ENCODE peak calls at places on chromosomes 1 and 21, in ten cellular contexts. A is left ventricle myocardium inferior; P is prostate gland; N is mucosa of descending colon; E is lower lobe of right lung; Q is uterus; R is stomach; B is CD8-positive, alpha-beta T cell; O is body of pancreas; W is IMR-90. K is an unnamed sample. For H3K9me3, H3K36me3 and H3K4me1, the result is how much of the 10 kb centered on the place peaks cover.

GRCh38 chr1:151858030-151858746 is 4.7 kb upstream of the THEM5 start:
- DNase-seq in A (no peak), P (no peak), N (no peak), E (no peak), Q (no peak), R (no peak), B (no peak), O (no peak), W (peak), K (no peak)

GRCh38 chr1:67135354-67135753 is 584 bp upstream of the C1orf141 start:
- DNase-seq in A (no peak), P (no peak), N (no peak), E (no peak), Q (no peak), R (no peak), B (no peak), O (no peak), W (peak), K (no peak)

GRCh38 chr1:182699673-182700350 is 15.4 kb upstream of the RGS8 start:
- DNase-seq in A (no peak), P (no peak), N (no peak), E (no peak), Q (no peak), R (no peak), B (no peak), O (no peak), W (no peak), K (no peak)

GRCh38 chr1:38166461-38166860 is 119.9 kb upstream of the POU3F1 start:
- DNase-seq in A (no peak), P (no peak), N (no peak), E (no peak), Q (no peak), R (no peak), B (no peak), O (no peak), W (no peak), K (no peak)

GRCh38 chr1:236762410-236762809 is 32.7 kb upstream of the MTR start:
- DNase-seq in A (no peak), P (no peak), N (no peak), E (no peak), Q (no peak), R (no peak), B (no peak), O (no peak), W (no peak), K (no peak)

GRCh38 chr1:165543651-165544452 is at the start of gene LRRC52:
- DNase-seq in A (peak), P (peak), N (no peak), E (peak), Q (no peak), R (peak), B (no peak), O (peak), W (no peak), K (no peak)

GRCh38 chr21:45747802-45748445 is 104.4 kb downstream of the PCBP3 start:
- DNase-seq in A (no peak), P (peak), N (no peak), E (no peak), Q (no peak), R (no peak), B (no peak), O (no peak), W (peak), K (no peak)

GRCh38 chr1:220386494-220387195 is 114.4 kb upstream of the RAB3GAP2 start:
- DNase-seq in A (no peak), P (no peak), N (no peak), E (no peak), Q (no peak), R (no peak), B (no peak), O (no peak), W (no peak), K (no peak)

GRCh38 chr1:17277511-17278159 is 28.7 kb downstream of the PADI3 start:
- DNase-seq in A (no peak), P (no peak), N (no peak), E (no peak), Q (no peak), R (no peak), B (no peak), O (peak), W (no peak), K (no peak)

GRCh38 chr1:10687782-10688408 is 108.6 kb downstream of the CASZ1 start:
- DNase-seq in A (no peak), P (no peak), N (no peak), E (no peak), Q (no peak), R (peak), B (no peak), O (peak), W (no peak), K (no peak)

GRCh38 chr1:18539171-18539570 is 58.4 kb downstream of the KLHDC7A start:
- DNase-seq in A (no peak), P (no peak), N (peak), E (peak), Q (no peak), R (peak), B (no peak), O (peak), W (no peak), K (peak)

GRCh38 chr21:32094792-32095191 is 184.1 kb downstream of the MIS18A start:
- DNase-seq in A (no peak), P (no peak), N (no peak), E (no peak), Q (no peak), R (no peak), B (no peak), O (no peak), W (peak), K (no peak)

GRCh38 chr21:37367301-37367757 is 756 bp downstream of the DYRK1A start:
- DNase-seq in A (no peak), P (no peak), N (no peak), E (no peak), Q (no peak), R (peak), B (no peak), O (peak), W (no peak), K (no peak)

GRCh38 chr1:184686540-184686939 is 68.1 kb downstream of the EDEM3 start:
- DNase-seq in A (no peak), P (no peak), N (peak), E (no peak), Q (no peak), R (no peak), B (no peak), O (peak), W (peak), K (no peak)

GRCh38 chr1:32933742-32934322 is 30.8 kb downstream of the RNF19B start:
- DNase-seq in A (no peak), P (peak), N (peak), E (no peak), Q (no peak), R (peak), B (no peak), O (peak), W (peak), K (no peak)

GRCh38 chr1:228784191-228784590 is 48.9 kb downstream of the RHOU start:
- DNase-seq in A (no peak), P (no peak), N (peak), E (no peak), Q (no peak), R (no peak), B (no peak), O (no peak), W (no peak), K (no peak)

GRCh38 chr1:20496241-20496661 is 10.2 kb upstream of the CAMK2N1 start:
- DNase-seq in A (no peak), P (no peak), N (no peak), E (no peak), Q (no peak), R (no peak), B (no peak), O (no peak), W (peak), K (no peak)

GRCh38 chr1:67802565-67802964 is 30.7 kb downstream of the GNG12 start:
- DNase-seq in A (no peak), P (no peak), N (no peak), E (no peak), Q (no peak), R (no peak), B (no peak), O (no peak), W (no peak), K (no peak)

GRCh38 chr21:42228709-42229220 is 9.8 kb downstream of the ABCG1 start:
- DNase-seq in A (no peak), P (no peak), N (no peak), E (peak), Q (no peak), R (no peak), B (no peak), O (peak), W (no peak), K (no peak)

GRCh38 chr1:36703526-36704208 is 221.0 kb upstream of the CSF3R start:
- DNase-seq in A (peak), P (peak), N (peak), E (peak), Q (peak), R (peak), B (peak), O (peak), W (peak), K (no peak)

GRCh38 chr1:64497484-64497883 is 27.6 kb downstream of the CACHD1 start:
- DNase-seq in A (no peak), P (no peak), N (no peak), E (no peak), Q (no peak), R (no peak), B (no peak), O (no peak), W (no peak), K (no peak)

GRCh38 chr1:53172751-53173498 is 23.7 kb upstream of the CPT2 start:
- DNase-seq in A (no peak), P (no peak), N (peak), E (no peak), Q (no peak), R (no peak), B (no peak), O (no peak), W (no peak), K (no peak)

GRCh38 chr1:31669433-31669785 is 24.7 kb upstream of the PEF1 start:
- DNase-seq in A (no peak), P (no peak), N (no peak), E (no peak), Q (no peak), R (no peak), B (no peak), O (no peak), W (no peak), K (no peak)

GRCh38 chr1:228366851-228367741 is 39.5 kb downstream of the TRIM11 start:
- DNase-seq in A (no peak), P (no peak), N (no peak), E (peak), Q (peak), R (no peak), B (no peak), O (no peak), W (no peak), K (no peak)

GRCh38 chr1:198713081-198713480 is 74.2 kb downstream of the PTPRC start:
- DNase-seq in A (no peak), P (no peak), N (no peak), E (no peak), Q (no peak), R (no peak), B (no peak), O (no peak), W (peak), K (no peak)

GRCh38 chr1:43293896-43294760 is 6.7 kb upstream of the TIE1 start:
- DNase-seq in A (no peak), P (peak), N (peak), E (no peak), Q (no peak), R (no peak), B (no peak), O (no peak), W (peak), K (no peak)

GRCh38 chr1:5951846-5952410 is 40.3 kb downstream of the NPHP4 start:
- DNase-seq in A (no peak), P (no peak), N (no peak), E (no peak), Q (no peak), R (no peak), B (no peak), O (no peak), W (no peak), K (peak)

GRCh38 chr1:229153955-229154548 is 116.9 kb upstream of the RAB4A start:
- DNase-seq in A (no peak), P (no peak), N (no peak), E (no peak), Q (no peak), R (no peak), B (no peak), O (no peak), W (no peak), K (no peak)

GRCh38 chr1:39952359-39953110 is 2.4 kb upstream of the MFSD2A start:
- DNase-seq in A (no peak), P (no peak), N (no peak), E (no peak), Q (no peak), R (peak), B (no peak), O (peak), W (no peak), K (no peak)

GRCh38 chr1:231493421-231494185 is 34.9 kb upstream of the TSNAX start:
- DNase-seq in A (no peak), P (no peak), N (no peak), E (no peak), Q (no peak), R (no peak), B (no peak), O (no peak), W (peak), K (no peak)

GRCh38 chr21:35291963-35292627 is 243.0 kb upstream of the RUNX1 start:
- DNase-seq in A (no peak), P (no peak), N (no peak), E (no peak), Q (no peak), R (no peak), B (no peak), O (no peak), W (peak), K (no peak)

GRCh38 chr21:17231124-17231523 is 281.7 kb upstream of the CXADR start:
- DNase-seq in A (no peak), P (no peak), N (no peak), E (no peak), Q (no peak), R (no peak), B (no peak), O (no peak), W (no peak), K (no peak)

GRCh38 chr1:31704261-31705079 is 653 bp upstream of the COL16A1 start:
- DNase-seq in A (no peak), P (peak), N (peak), E (no peak), Q (peak), R (peak), B (no peak), O (peak), W (peak), K (peak)

GRCh38 chr21:45698493-45698947 is 55.0 kb downstream of the PCBP3 start:
- DNase-seq in A (peak), P (no peak), N (peak), E (no peak), Q (peak), R (no peak), B (no peak), O (peak), W (peak), K (peak)

GRCh38 chr1:152739841-152740240 is 18.0 kb upstream of the KPRP start:
- DNase-seq in A (no peak), P (no peak), N (no peak), E (no peak), Q (no peak), R (no peak), B (no peak), O (no peak), W (no peak), K (no peak)

GRCh38 chr1:185487943-185488342 is 170.9 kb upstream of the IVNS1ABP start:
- DNase-seq in A (no peak), P (no peak), N (no peak), E (no peak), Q (no peak), R (no peak), B (no peak), O (no peak), W (no peak), K (no peak)

GRCh38 chr1:212625781-212626450 is 17.4 kb downstream of the ATF3 start:
- DNase-seq in A (no peak), P (no peak), N (no peak), E (no peak), Q (no peak), R (no peak), B (no peak), O (no peak), W (no peak), K (no peak)

GRCh38 chr1:219276029-219276738 is 102.5 kb downstream of the LYPLAL1 start:
- DNase-seq in A (no peak), P (no peak), N (no peak), E (no peak), Q (no peak), R (no peak), B (no peak), O (no peak), W (no peak), K (no peak)

DNA sequence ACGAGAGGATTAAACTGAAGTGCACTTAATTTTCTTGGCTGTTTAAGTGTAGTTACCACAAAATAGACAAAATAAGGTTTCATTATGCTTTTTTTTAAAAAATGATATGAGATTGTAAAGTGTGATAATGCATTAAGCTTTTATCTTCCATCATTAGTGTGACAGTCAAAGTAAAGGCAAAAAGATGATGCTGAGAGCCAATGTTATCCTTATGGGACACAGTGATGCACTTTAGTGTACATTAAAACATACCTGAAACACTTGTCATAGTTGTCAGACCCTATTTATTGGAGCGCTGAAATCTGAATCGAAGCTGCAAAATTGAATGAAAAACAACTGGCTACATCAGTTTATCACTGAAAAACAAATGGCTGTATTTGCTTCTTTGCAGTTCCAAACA is 120.5 kb upstream of the TMPRSS15 start:
- DNase-seq in A (no peak), P (no peak), N (no peak), E (no peak), Q (no peak), R (no peak), B (no peak), O (no peak), W (no peak), K (no peak)
- H3K9me3 ChIP-seq in A (under half), P (under half), N (under half), E (under half), Q (under half), R (under half), B (under half), O (under half), W (under half), K (under half)

GRCh38 chr1:7670334-7671145 is 100.6 kb upstream of the VAMP3 start:
- DNase-seq in A (peak), P (no peak), N (no peak), E (no peak), Q (no peak), R (no peak), B (no peak), O (no peak), W (no peak), K (no peak)
- H3K36me3 ChIP-seq in A (under half), P (under half), N (under half), E (under half), Q (under half), R (under half), B (under half), O (under half), W (under half), K (under half)

GRCh38 chr1:233327938-233328660 is 575 bp downstream of the MAP3K21 start:
- DNase-seq in A (no peak), P (peak), N (peak), E (peak), Q (no peak), R (peak), B (no peak), O (peak), W (no peak), K (no peak)
- H3K4me1 ChIP-seq in A (under half), P (under half), N (under half), E (under half), Q (under half), R (under half), B (under half), O (under half), W (under half), K (under half)

DNA sequence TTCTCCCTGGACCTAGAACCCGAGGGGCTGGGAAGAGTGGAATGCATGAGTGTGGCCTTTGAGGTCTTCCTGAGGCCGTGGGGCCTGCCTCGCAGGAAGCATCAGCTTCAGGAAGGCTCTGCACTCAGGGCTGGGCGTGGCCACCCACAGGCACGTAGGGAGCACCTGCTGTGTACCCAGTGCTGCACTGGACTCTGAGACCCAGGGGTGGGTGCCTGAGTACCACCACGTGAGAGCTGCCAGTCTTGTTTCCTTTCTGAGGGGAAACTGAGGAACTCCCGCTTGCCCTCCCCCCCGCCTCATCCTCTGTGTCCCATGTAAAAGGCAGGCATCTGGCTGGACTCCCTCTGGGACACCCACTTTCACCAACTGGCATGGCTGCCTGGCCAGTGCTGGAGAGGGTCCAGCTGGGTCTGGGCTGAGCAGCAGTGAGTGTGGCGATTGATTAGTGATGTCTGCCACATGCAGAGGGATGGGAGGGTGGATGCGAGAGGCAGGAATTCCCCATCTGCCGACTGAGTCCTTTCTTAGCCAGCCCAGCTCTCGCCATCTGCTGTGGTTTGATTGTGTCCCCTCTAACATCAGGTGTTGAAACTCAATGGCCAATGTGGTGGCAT is 30.2 kb upstream of the TTC34 start:
- DNase-seq in A (no peak), P (no peak), N (no peak), E (no peak), Q (no peak), R (no peak), B (no peak), O (no peak), W (no peak), K (no peak)
- H3K9me3 ChIP-seq in A (under half), P (under half), N (under half), E (under half), Q (under half), R (under half), B (under half), O (under half), W (half or more), K (under half)

DNA sequence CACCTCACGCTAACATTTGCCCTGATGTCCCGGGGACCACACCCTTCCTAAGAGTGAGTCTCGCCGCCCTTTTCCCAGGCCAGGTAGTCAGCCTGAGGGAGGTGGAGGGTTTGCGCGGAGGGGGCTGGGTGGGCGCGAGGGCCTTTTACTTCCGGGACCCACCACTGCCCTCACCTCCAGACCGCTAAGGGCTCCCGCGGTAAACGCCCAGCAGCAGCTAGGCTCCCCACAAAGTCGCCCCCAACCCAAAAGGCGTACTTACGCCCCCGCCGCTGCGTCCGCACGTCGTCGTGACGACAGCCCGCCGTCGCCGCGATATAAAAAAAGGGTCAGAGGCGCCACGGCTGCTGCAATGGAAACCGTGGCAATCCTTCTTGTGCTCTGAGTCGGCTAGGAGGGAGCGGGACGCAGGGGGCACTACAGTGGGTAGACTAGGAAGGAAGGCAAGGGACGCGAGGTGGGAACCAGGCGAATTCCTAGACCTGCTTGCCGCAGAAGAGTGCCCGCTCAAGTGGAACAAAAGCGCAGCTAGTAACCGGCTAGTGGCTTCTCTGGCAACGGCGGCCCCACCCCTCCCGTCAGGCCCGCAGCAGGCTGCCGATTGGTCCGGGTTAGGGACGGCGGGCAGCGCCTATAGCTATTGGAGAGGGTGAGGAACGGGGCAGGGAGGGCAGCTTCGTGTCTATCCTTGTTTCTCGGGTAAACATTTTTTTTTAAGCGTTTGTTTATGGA is at the start of gene ODF2L:
- DNase-seq in A (peak), P (peak), N (peak), E (peak), Q (peak), R (peak), B (peak), O (peak), W (peak), K (peak)
- H3K36me3 ChIP-seq in A (under half), P (under half), N (under half), E (under half), Q (under half), R (under half), B (under half), O (under half), W (under half), K (under half)

K was measured in ascending aorta.